ENCODE peak calls at places on chromosomes 11 and 22, in six cellular contexts. G is mammary epithelial cell, V is fibroblast of mammary gland, K is suprapubic skin, A is heart right ventricle, B is A549. H is an unnamed sample.
A peak's percentile ranks its signal among the peaks of the same experiment; 100 is the strongest.

GRCh38 chr11:75270896-75271415 is 30.4 kb downstream of the TPBGL start:
- DNase-seq in G (no peak), V (peak; percentile 31), K (no peak), A (no peak), B (peak; percentile 47), H (no peak)

GRCh38 chr11:83002047-83002446 is 69.7 kb downstream of the RAB30 start:
- DNase-seq in G (peak; percentile 24), V (peak; percentile 57), K (no peak), A (no peak), B (no peak), H (no peak)

GRCh38 chr11:2928605-2929510 is at the start of gene PHLDA2:
- DNase-seq in G (peak; percentile 74), V (peak; percentile 82), K (no peak), A (peak; percentile 39), B (peak; percentile 64), H (peak; percentile 59)

GRCh38 chr22:30433773-30434172 is 8.2 kb downstream of the MTFP1 start:
- DNase-seq in G (peak; percentile 40), V (no peak), K (no peak), A (no peak), B (no peak), H (no peak)

GRCh38 chr11:19524171-19524671 is 188.4 kb upstream of the NAV2 start:
- DNase-seq in G (no peak), V (peak; percentile 37), K (no peak), A (no peak), B (no peak), H (peak; percentile 19)

GRCh38 chr22:37632174-37633081 is 7.0 kb upstream of the SH3BP1 start:
- DNase-seq in G (no peak), V (no peak), K (no peak), A (no peak), B (no peak), H (no peak)

GRCh38 chr11:117171648-117172051 is 6.9 kb upstream of the SIDT2 start:
- DNase-seq in G (no peak), V (peak; percentile 53), K (peak; percentile 54), A (no peak), B (no peak), H (no peak)

GRCh38 chr11:117183724-117184349 is 5.3 kb downstream of the SIDT2 start:
- DNase-seq in G (no peak), V (no peak), K (peak; percentile 57), A (no peak), B (no peak), H (no peak)

GRCh38 chr11:69818243-69819108 is 740 bp downstream of the FGF3 start:
- DNase-seq in G (no peak), V (no peak), K (no peak), A (no peak), B (no peak), H (peak; percentile 53)

GRCh38 chr11:62805991-62806441 is 776 bp upstream of the NXF1 start:
- DNase-seq in G (no peak), V (no peak), K (no peak), A (peak; percentile 20), B (no peak), H (no peak)

GRCh38 chr22:49930596-49931412 is 12.4 kb downstream of the CRELD2 start:
- DNase-seq in G (peak; percentile 69), V (peak; percentile 58), K (no peak), A (peak; percentile 83), B (no peak), H (no peak)

GRCh38 chr22:24440270-24440717 is 12.9 kb downstream of the ADORA2A start:
- DNase-seq in G (no peak), V (no peak), K (no peak), A (no peak), B (no peak), H (no peak)

GRCh38 chr11:3664032-3664630 is 7.1 kb downstream of the CHRNA10 start:
- DNase-seq in G (no peak), V (no peak), K (peak; percentile 69), A (no peak), B (no peak), H (no peak)

GRCh38 chr11:77101043-77101537 is 1.6 kb upstream of the OMP start:
- DNase-seq in G (peak; percentile 23), V (peak; percentile 55), K (no peak), A (no peak), B (peak; percentile 56), H (no peak)
- TF ChIP-seq CTCF in G (peak; percentile 58), V (peak; percentile 72), K (no peak), A (peak; percentile 34), B (peak; percentile 48), H (peak; percentile 34)

GRCh38 chr11:34890089-34890488 is 26.1 kb downstream of the APIP start:
- DNase-seq in G (no peak), V (no peak), K (no peak), A (no peak), B (no peak), H (no peak)

GRCh38 chr11:34891611-34892010 is 24.6 kb downstream of the APIP start:
- DNase-seq in G (no peak), V (no peak), K (no peak), A (no peak), B (no peak), H (no peak)

GRCh38 chr11:34886609-34887008 is 29.6 kb downstream of the APIP start:
- DNase-seq in G (no peak), V (no peak), K (no peak), A (no peak), B (no peak), H (no peak)

GRCh38 chr11:34887260-34887659 is 28.9 kb downstream of the APIP start:
- DNase-seq in G (no peak), V (no peak), K (no peak), A (no peak), B (no peak), H (no peak)

GRCh38 chr11:34890812-34891211 is 25.4 kb downstream of the APIP start:
- DNase-seq in G (peak; percentile 21), V (peak; percentile 63), K (no peak), A (no peak), B (no peak), H (no peak)
- TF ChIP-seq CTCF in G (peak; percentile 39), V (peak; percentile 45), K (peak; percentile 38), A (peak; percentile 64), B (peak; percentile 81), H (no peak)

DNA sequence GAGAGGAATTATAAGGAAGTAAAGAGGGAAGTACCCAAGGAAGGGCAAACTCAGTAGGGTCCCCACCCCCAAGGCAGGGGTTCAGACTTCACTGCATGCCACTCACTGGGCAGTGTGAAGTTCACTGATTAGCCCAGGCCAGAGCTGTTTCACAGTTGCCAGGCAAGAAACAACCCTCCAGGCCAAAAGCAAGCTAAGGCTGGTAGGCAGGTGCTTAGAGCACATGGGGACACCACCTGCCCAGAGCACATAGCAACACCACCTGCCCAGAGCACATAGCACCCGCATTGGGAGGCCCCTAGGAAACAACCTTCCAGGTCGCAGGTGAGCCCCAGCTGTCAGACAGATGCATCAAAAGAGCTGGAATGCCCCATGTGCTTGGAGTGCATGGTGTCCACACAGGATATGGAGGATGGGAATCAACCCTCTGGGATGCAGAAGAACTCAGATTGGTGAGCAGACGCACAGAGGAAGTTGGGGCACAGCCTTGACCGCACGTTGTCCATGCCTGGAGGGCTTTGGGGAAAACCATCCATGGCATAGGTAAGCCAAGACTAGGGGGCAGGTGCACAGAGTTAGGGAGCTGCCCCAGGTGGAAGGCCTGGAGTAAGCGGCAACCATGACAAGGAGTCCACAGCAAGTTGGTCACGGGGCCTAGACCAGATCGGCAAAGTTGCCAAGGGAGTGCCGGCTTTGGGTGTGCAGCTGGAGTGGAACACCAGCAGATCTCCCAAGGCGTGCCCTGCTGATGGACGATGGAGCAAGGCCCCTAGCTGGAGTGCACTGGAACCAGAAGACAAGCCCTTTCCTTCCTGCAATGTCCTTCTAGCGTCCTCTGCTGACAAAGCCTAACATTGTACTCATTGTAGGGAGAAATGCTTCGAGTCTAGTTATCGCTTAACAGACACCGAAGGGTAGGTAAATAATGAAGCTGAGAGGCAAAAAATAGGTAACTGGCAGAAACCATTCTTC is 7.8 kb upstream of the TMEM216 start:
- DNase-seq in G (no peak), V (peak; percentile 62), K (no peak), A (no peak), B (no peak), H (no peak)
- TF ChIP-seq CTCF in G (peak; percentile 51), V (peak; percentile 67), K (no peak), A (no peak), B (peak; percentile 17), H (no peak)

GRCh38 chr11:122796128-122796717 is 42.1 kb upstream of the CRTAM start:
- DNase-seq in G (no peak), V (peak; percentile 56), K (no peak), A (peak; percentile 32), B (peak; percentile 26), H (peak; percentile 62)
- TF ChIP-seq CTCF in G (peak; percentile 99), V (peak; percentile 89), K (peak; percentile 79), A (peak; percentile 84), B (peak; percentile 43), H (peak; percentile 80)

GRCh38 chr11:102112654-102112926 is 2.3 kb downstream of the YAP1 start:
- DNase-seq in G (no peak), V (no peak), K (no peak), A (no peak), B (no peak), H (no peak)

GRCh38 chr11:102110761-102111010 is 439 bp downstream of the YAP1 start:
- DNase-seq in G (no peak), V (no peak), K (no peak), A (no peak), B (no peak), H (no peak)

GRCh38 chr11:102109896-102110760 is at the start of gene YAP1:
- DNase-seq in G (peak; percentile 95), V (peak; percentile 87), K (peak; percentile 93), A (peak; percentile 91), B (peak; percentile 25), H (peak; percentile 91)

GRCh38 chr11:102111787-102112653 is 1.8 kb downstream of the YAP1 start:
- DNase-seq in G (peak; percentile 93), V (peak; percentile 96), K (no peak), A (no peak), B (peak; percentile 63), H (no peak)

GRCh38 chr11:102111011-102111786 is 952 bp downstream of the YAP1 start:
- DNase-seq in G (peak; percentile 72), V (peak; percentile 69), K (peak; percentile 88), A (peak; percentile 76), B (peak; percentile 69), H (peak; percentile 88)
- TF ChIP-seq CTCF in G (no peak), V (no peak), K (no peak), A (peak; percentile 18), B (peak; percentile 29), H (no peak)

GRCh38 chr11:76835928-76836612 is 24.6 kb upstream of the ACER3 start:
- DNase-seq in G (no peak), V (peak; percentile 86), K (no peak), A (peak; percentile 44), B (no peak), H (no peak)

GRCh38 chr11:76835030-76835429 is 25.7 kb upstream of the ACER3 start:
- DNase-seq in G (no peak), V (no peak), K (no peak), A (no peak), B (no peak), H (no peak)

GRCh38 chr11:76837696-76838421 is 22.9 kb upstream of the ACER3 start:
- DNase-seq in G (no peak), V (no peak), K (no peak), A (no peak), B (no peak), H (no peak)

GRCh38 chr11:76838422-76839068 is 22.2 kb upstream of the ACER3 start:
- DNase-seq in G (no peak), V (peak; percentile 4), K (no peak), A (peak; percentile 44), B (peak; percentile 41), H (peak; percentile 38)

GRCh38 chr11:76836613-76837291 is 24.0 kb upstream of the ACER3 start:
- DNase-seq in G (no peak), V (no peak), K (no peak), A (no peak), B (no peak), H (no peak)
- TF ChIP-seq CTCF in G (no peak), V (peak; percentile 16), K (peak; percentile 13), A (no peak), B (no peak), H (no peak)

H was measured in nephron progenitor cell.